ENCODE peak calls at places on chromosomes 11 and 22, in nine cellular contexts. K is sigmoid colon, N is HCT116, Q is spleen, M is H1, O is prostate gland, I is K562, L is suprapubic skin, H is HepG2. Z is an unnamed sample.

GRCh38 chr11:2588809-2589537 is 110.8 kb downstream of the KCNQ1OT1 start:
- DNase-seq in K (no peak), N (no peak), Q (peak; percentile 63), M (no peak), O (no peak), I (no peak), L (peak; percentile 33), H (no peak), Z (peak; percentile 2)

GRCh38 chr11:42085736-42086135 is 626.3 kb upstream of the LRRC4C start:
- DNase-seq in K (no peak), N (no peak), Q (no peak), M (no peak), O (no peak), I (no peak), L (no peak), H (no peak), Z (no peak)

GRCh38 chr11:124276081-124276480 is 19.9 kb downstream of the OR8G5 start:
- DNase-seq in K (no peak), N (no peak), Q (no peak), M (no peak), O (no peak), I (no peak), L (no peak), H (no peak), Z (no peak)

GRCh38 chr11:57269580-57270021 is 32.6 kb upstream of the APLNR start:
- DNase-seq in K (no peak), N (no peak), Q (peak; percentile 78), M (no peak), O (peak; percentile 54), I (no peak), L (no peak), H (no peak), Z (no peak)

GRCh38 chr22:20844055-20845037 is 14.3 kb downstream of the PI4KA start:
- DNase-seq in K (no peak), N (no peak), Q (no peak), M (no peak), O (no peak), I (peak; percentile 32), L (no peak), H (no peak), Z (no peak)

GRCh38 chr22:21632237-21632895 is at the start of gene CCDC116:
- DNase-seq in K (no peak), N (no peak), Q (peak; percentile 88), M (no peak), O (no peak), I (peak; percentile 99), L (no peak), H (peak; percentile 81), Z (no peak)

GRCh38 chr22:31630331-31631329 is 31.4 kb downstream of the PISD start:
- DNase-seq in K (peak; percentile 88), N (no peak), Q (peak; percentile 98), M (peak; percentile 53), O (peak; percentile 43), I (peak; percentile 90), L (peak; percentile 87), H (peak; percentile 75), Z (peak; percentile 93)

GRCh38 chr22:16959345-16959930 is 48.6 kb downstream of the GAB4 start:
- DNase-seq in K (no peak), N (no peak), Q (no peak), M (no peak), O (no peak), I (peak; percentile 15), L (no peak), H (no peak), Z (no peak)

GRCh38 chr11:87020764-87021365 is 16.9 kb upstream of the TMEM135 start:
- DNase-seq in K (no peak), N (no peak), Q (no peak), M (no peak), O (no peak), I (no peak), L (no peak), H (no peak), Z (no peak)

GRCh38 chr11:117097567-117098268 is 510 bp downstream of the SIK3 start:
- DNase-seq in K (peak; percentile 77), N (no peak), Q (no peak), M (no peak), O (peak; percentile 28), I (peak; percentile 72), L (peak; percentile 83), H (no peak), Z (peak; percentile 31)

GRCh38 chr11:720642-721346 is 14.8 kb downstream of the EPS8L2 start:
- DNase-seq in K (no peak), N (no peak), Q (peak; percentile 81), M (no peak), O (no peak), I (peak; percentile 80), L (no peak), H (no peak), Z (peak; percentile 91)

GRCh38 chr11:2173761-2174160 is 2.1 kb upstream of the TH start:
- DNase-seq in K (no peak), N (no peak), Q (no peak), M (no peak), O (no peak), I (no peak), L (no peak), H (no peak), Z (no peak)

GRCh38 chr11:69483170-69483569 is 1.7 kb downstream of the LINC01488 start:
- DNase-seq in K (no peak), N (no peak), Q (peak; percentile 13), M (no peak), O (no peak), I (no peak), L (no peak), H (no peak), Z (no peak)

GRCh38 chr11:104968365-104968855 is at the start of gene CASP4:
- DNase-seq in K (no peak), N (peak; percentile 18), Q (no peak), M (no peak), O (peak; percentile 55), I (no peak), L (no peak), H (peak; percentile 56), Z (no peak)
- TF ChIP-seq POLR2AphosphoS5 in K (peak; percentile 85), N (peak; percentile 61), Q (peak; percentile 16), M (no peak), O (peak; percentile 87), I (no peak), L (peak; percentile 29), H (peak; percentile 53), Z (no peak)

DNA sequence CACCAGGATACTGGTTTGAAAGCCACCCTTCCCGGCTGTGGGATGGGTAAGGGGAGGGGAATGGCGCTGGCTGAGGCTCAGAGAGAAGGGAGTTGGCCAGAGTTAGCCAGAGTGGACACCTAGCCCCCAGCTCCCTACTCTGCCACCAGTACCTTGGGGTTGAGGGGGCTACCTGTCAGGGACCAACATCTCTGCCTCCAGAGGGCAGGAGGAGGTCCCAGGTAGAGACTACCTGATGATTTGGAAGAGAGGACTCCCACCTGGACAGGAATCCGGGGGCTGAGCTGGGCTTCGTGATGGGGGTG is 3.7 kb downstream of the MYRF start:
- DNase-seq in K (no peak), N (no peak), Q (no peak), M (no peak), O (no peak), I (no peak), L (no peak), H (no peak), Z (no peak)
- TF ChIP-seq POLR2A in K (no peak), N (no peak), Q (no peak), M (no peak), O (no peak), I (no peak), L (no peak), H (no peak), Z (no peak)

DNA sequence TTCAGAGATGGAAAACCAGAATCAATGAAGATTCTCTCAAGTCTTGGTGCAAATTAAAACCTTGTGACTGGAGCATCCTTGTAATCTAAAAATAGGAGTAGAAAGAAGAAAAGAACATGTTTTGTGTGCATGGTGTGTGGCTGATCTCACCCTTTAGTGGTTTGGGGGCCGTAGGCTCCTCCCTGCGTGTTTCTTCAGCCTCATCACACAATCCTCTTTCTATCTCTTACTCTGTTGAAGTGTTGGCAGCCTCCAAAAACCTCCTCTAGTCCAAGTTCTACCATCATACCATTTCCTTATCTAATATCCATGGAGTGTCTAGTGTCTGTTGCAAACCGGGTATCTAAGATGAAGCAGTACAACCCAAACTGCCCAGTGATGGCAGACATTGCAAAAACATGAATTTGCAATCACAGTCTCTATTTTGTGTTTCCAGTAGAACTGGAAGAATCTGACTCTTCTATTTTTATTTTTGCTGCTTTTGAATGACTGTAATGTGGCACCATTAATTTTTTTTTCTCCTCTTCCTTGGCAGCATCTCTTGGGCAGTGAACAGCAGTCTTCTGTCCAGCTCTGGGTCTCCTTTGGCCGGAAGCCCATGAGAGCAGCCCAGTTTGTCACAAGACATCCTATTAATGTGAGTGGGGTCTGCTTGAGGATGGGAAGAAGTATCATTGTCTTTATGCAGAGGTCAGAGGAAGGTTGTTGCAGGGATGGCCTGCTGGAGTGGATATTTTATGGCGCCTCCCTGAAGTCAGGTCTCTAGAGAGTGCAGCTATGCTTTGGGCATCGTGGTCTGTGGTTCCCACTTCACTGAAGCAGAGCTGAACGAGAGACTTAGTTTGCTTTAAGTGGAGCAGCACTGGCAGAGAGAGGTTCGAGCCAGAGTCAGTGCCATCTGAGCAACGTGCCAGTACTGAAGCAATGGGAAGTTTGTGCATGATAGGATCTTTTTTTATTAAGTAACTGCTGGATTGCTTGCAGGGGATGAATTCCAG is 60.0 kb upstream of the SORL1-AS1 start:
- DNase-seq in K (no peak), N (no peak), Q (no peak), M (no peak), O (no peak), I (no peak), L (no peak), H (no peak), Z (no peak)
- TF ChIP-seq POLR2AphosphoS5 in K (no peak), N (no peak), Q (no peak), M (no peak), O (no peak), I (no peak), L (no peak), H (no peak), Z (no peak)

GRCh38 chr11:65095974-65096806 is at the start of gene VPS51:
- DNase-seq in K (peak; percentile 95), N (peak; percentile 88), Q (peak; percentile 95), M (peak; percentile 70), O (peak; percentile 79), I (peak; percentile 93), L (peak; percentile 92), H (peak; percentile 87), Z (peak; percentile 95)
- TF ChIP-seq POLR2A in K (peak; percentile 35), N (peak; percentile 94), Q (peak; percentile 47), M (peak; percentile 86), O (peak; percentile 9), I (peak; percentile 94), L (peak; percentile 44), H (peak; percentile 88), Z (peak; percentile 95)

GRCh38 chr11:65606876-65607613 is 7.0 kb downstream of the MAP3K11 start:
- DNase-seq in K (peak; percentile 99), N (peak; percentile 89), Q (peak; percentile 90), M (peak; percentile 94), O (peak; percentile 89), I (peak; percentile 79), L (peak; percentile 97), H (no peak), Z (no peak)
- TF ChIP-seq POLR2AphosphoS5 in K (peak; percentile 27), N (peak; percentile 42), Q (peak; percentile 67), M (no peak), O (peak; percentile 73), I (no peak), L (peak; percentile 23), H (no peak), Z (no peak)

Z was measured in GM12892.